ENCODE peak calls at places on chromosomes 13 and 19, in six cellular contexts. K is RPMI7951; T is progenitor cell of endocrine pancreas; Y is CD8-positive, alpha-beta memory T cell; N is NCI-H82; H is thoracic aorta. L is an unnamed sample.

GRCh38 chr13:27079421-27079958 is 92.1 kb downstream of the USP12 start:
- DNase-seq in K (peak), N (no peak), Y (no peak), T (no peak), H (no peak), L (no peak)

GRCh38 chr13:27182844-27183497 is 11.4 kb upstream of the USP12 start:
- DNase-seq in N (no peak), K (peak), T (no peak), H (peak), Y (no peak), L (no peak)

GRCh38 chr13:24223341-24224231 is 63.1 kb downstream of the SPATA13 start:
- DNase-seq in K (no peak), T (no peak), H (no peak), Y (no peak), N (no peak), L (no peak)

GRCh38 chr19:40807147-40808020 is 8.4 kb downstream of the EGLN2 start:
- DNase-seq in T (no peak), H (no peak), K (no peak), N (peak), Y (no peak), L (peak)

GRCh38 chr19:56321254-56321980 is 6.8 kb upstream of the ZSCAN5A start:
- DNase-seq in Y (no peak), H (no peak), T (no peak), N (no peak), K (no peak), L (no peak)

GRCh38 chr19:15374796-15375440 is 4.7 kb downstream of the AKAP8 start:
- DNase-seq in N (no peak), K (no peak), Y (no peak), H (no peak), T (no peak), L (no peak)

GRCh38 chr19:9566729-9567128 is 17.6 kb downstream of the ZNF121 start:
- DNase-seq in N (no peak), T (no peak), K (no peak), H (no peak), Y (no peak), L (no peak)

GRCh38 chr19:17757125-17757524 is 5.8 kb downstream of the FCHO1 start:
- DNase-seq in K (peak), T (no peak), N (no peak), H (no peak), Y (no peak), L (no peak)

GRCh38 chr13:114017028-114017630 is 43.3 kb upstream of the C13orf46 start:
- DNase-seq in N (peak), Y (no peak), K (no peak), T (no peak), H (no peak), L (no peak)

GRCh38 chr13:62387642-62388041 is 972.0 kb upstream of the PCDH20 start:
- DNase-seq in H (no peak), T (no peak), Y (no peak), K (no peak), N (peak), L (peak)

GRCh38 chr13:73870970-73871935 is 263.0 kb downstream of the KLF12 start:
- DNase-seq in H (no peak), T (no peak), N (no peak), K (peak), Y (no peak), L (no peak)

GRCh38 chr13:101640797-101641400 is 188.4 kb downstream of the ITGBL1 start:
- DNase-seq in H (no peak), Y (no peak), N (no peak), T (no peak), K (peak), L (no peak)

GRCh38 chr13:71412231-71412630 is 454.8 kb downstream of the DACH1 start:
- DNase-seq in Y (no peak), H (no peak), K (peak), N (no peak), T (no peak), L (no peak)

GRCh38 chr19:4007836-4008539 is 452 bp downstream of the PIAS4 start:
- DNase-seq in H (no peak), T (no peak), N (peak), Y (no peak), K (peak), L (peak)

GRCh38 chr13:28503182-28503980 is 8.5 kb upstream of the FLT1 start:
- DNase-seq in N (peak), T (no peak), Y (no peak), H (no peak), K (no peak), L (no peak)

GRCh38 chr13:35475131-35475959 is 1.1 kb downstream of the MAB21L1 start:
- DNase-seq in Y (no peak), T (peak), K (peak), N (peak), H (no peak), L (no peak)

GRCh38 chr19:36963262-36963661 is 47.1 kb downstream of the ZNF568 start:
- DNase-seq in N (peak), H (no peak), T (no peak), K (peak), Y (no peak), L (no peak)

GRCh38 chr13:44352202-44352601 is 21.4 kb upstream of the SERP2 start:
- DNase-seq in H (no peak), Y (peak), K (no peak), N (no peak), T (no peak), L (no peak)

GRCh38 chr13:106917673-106918652 is 350.0 kb upstream of the ARGLU1 start:
- DNase-seq in N (peak), Y (peak), H (peak), K (peak), T (peak), L (peak)

GRCh38 chr13:110387451-110388140 is 80.5 kb downstream of the COL4A2 start:
- DNase-seq in K (peak), T (no peak), N (peak), Y (no peak), H (peak), L (no peak)

GRCh38 chr13:99260216-99260615 is 2.0 kb upstream of the GPR18 start:
- DNase-seq in Y (no peak), T (no peak), N (no peak), H (no peak), K (no peak), L (no peak)

GRCh38 chr13:108618233-108618632 is 11.2 kb upstream of the MYO16 start:
- DNase-seq in N (no peak), H (no peak), Y (no peak), T (no peak), K (no peak), L (no peak)

GRCh38 chr19:3670796-3671679 is 29.2 kb downstream of the PIP5K1C start:
- DNase-seq in T (no peak), N (no peak), Y (no peak), H (peak), K (no peak), L (no peak)

GRCh38 chr13:25489238-25489637 is 117.5 kb downstream of the ATP8A2 start:
- DNase-seq in K (peak), H (no peak), T (no peak), N (no peak), Y (no peak), L (no peak)

GRCh38 chr19:40190891-40191835 is at the start of gene MAP3K10:
- DNase-seq in K (peak), N (peak), T (peak), Y (peak), H (peak), L (peak)